ENCODE peak calls at places on chromosomes 6 and 20, in six cellular contexts. One of them, this sample, is unnamed.

GRCh38 chr6:21588812-21589811 is 4.4 kb upstream of the SOX4 start:
- DNase-seq in sigmoid colon: peak; percentile 91
- DNase-seq in heart left ventricle: peak; percentile 87
- DNase-seq in MM.1S: peak; percentile 84
- DNase-seq in epithelial cell of prostate: peak; percentile 69
- DNase-seq in right atrium auricular region: peak; percentile 88
- DNase-seq in this sample: peak; percentile 96

GRCh38 chr20:37725165-37725564 is 31.3 kb downstream of the CTNNBL1 start:
- DNase-seq in sigmoid colon: no peak
- DNase-seq in heart left ventricle: no peak
- DNase-seq in epithelial cell of prostate: no peak
- DNase-seq in MM.1S: no peak
- DNase-seq in right atrium auricular region: no peak
- DNase-seq in this sample: no peak

GRCh38 chr20:63124782-63125580 is 91.0 kb downstream of the YTHDF1 start:
- DNase-seq in sigmoid colon: peak; percentile 47
- DNase-seq in MM.1S: no peak
- DNase-seq in epithelial cell of prostate: no peak
- DNase-seq in right atrium auricular region: no peak
- DNase-seq in heart left ventricle: no peak
- DNase-seq in this sample: no peak

GRCh38 chr6:8219352-8219943 is 117.1 kb upstream of the EEF1E1 start:
- DNase-seq in heart left ventricle: peak; percentile 14
- DNase-seq in sigmoid colon: no peak
- DNase-seq in epithelial cell of prostate: no peak
- DNase-seq in right atrium auricular region: no peak
- DNase-seq in MM.1S: peak; percentile 36
- DNase-seq in this sample: no peak

GRCh38 chr20:53774487-53775203 is 181.0 kb upstream of the ZNF217 start:
- DNase-seq in sigmoid colon: no peak
- DNase-seq in epithelial cell of prostate: no peak
- DNase-seq in right atrium auricular region: no peak
- DNase-seq in MM.1S: no peak
- DNase-seq in heart left ventricle: peak; percentile 28
- DNase-seq in this sample: no peak

GRCh38 chr6:37103169-37104039 is 66.5 kb upstream of the PIM1 start:
- DNase-seq in heart left ventricle: peak; percentile 61
- DNase-seq in right atrium auricular region: peak; percentile 68
- DNase-seq in MM.1S: peak; percentile 88
- DNase-seq in sigmoid colon: peak; percentile 79
- DNase-seq in epithelial cell of prostate: no peak
- DNase-seq in this sample: peak; percentile 92

GRCh38 chr6:32972353-32973143 is 4.2 kb downstream of the BRD2 start:
- DNase-seq in sigmoid colon: peak; percentile 78
- DNase-seq in right atrium auricular region: no peak
- DNase-seq in MM.1S: peak; percentile 42
- DNase-seq in epithelial cell of prostate: no peak
- DNase-seq in heart left ventricle: no peak
- DNase-seq in this sample: peak; percentile 88

GRCh38 chr20:62736407-62737071 is 27.9 kb downstream of the NTSR1 start:
- DNase-seq in MM.1S: no peak
- DNase-seq in sigmoid colon: no peak
- DNase-seq in right atrium auricular region: no peak
- DNase-seq in heart left ventricle: no peak
- DNase-seq in epithelial cell of prostate: no peak
- DNase-seq in this sample: peak; percentile 60

GRCh38 chr20:20443509-20443908 is 75.6 kb downstream of the INSM1 start:
- DNase-seq in epithelial cell of prostate: no peak
- DNase-seq in MM.1S: no peak
- DNase-seq in heart left ventricle: no peak
- DNase-seq in right atrium auricular region: no peak
- DNase-seq in sigmoid colon: no peak
- DNase-seq in this sample: no peak

GRCh38 chr20:45445805-45446562 is 23.6 kb upstream of the WFDC2 start:
- DNase-seq in epithelial cell of prostate: no peak
- DNase-seq in MM.1S: peak; percentile 56
- DNase-seq in right atrium auricular region: no peak
- DNase-seq in heart left ventricle: no peak
- DNase-seq in sigmoid colon: no peak
- DNase-seq in this sample: no peak

GRCh38 chr6:99270030-99270429 is 79.4 kb downstream of the FAXC start:
- DNase-seq in epithelial cell of prostate: no peak
- DNase-seq in MM.1S: no peak
- DNase-seq in right atrium auricular region: no peak
- DNase-seq in heart left ventricle: no peak
- DNase-seq in sigmoid colon: no peak
- DNase-seq in this sample: no peak

GRCh38 chr6:70166088-70166958 is 136.6 kb downstream of the COL9A1 start:
- DNase-seq in MM.1S: peak; percentile 48
- DNase-seq in epithelial cell of prostate: no peak
- DNase-seq in sigmoid colon: no peak
- DNase-seq in heart left ventricle: no peak
- DNase-seq in right atrium auricular region: peak; percentile 61
- DNase-seq in this sample: no peak

GRCh38 chr20:43849496-43850197 is 65.0 kb upstream of the TOX2 start:
- DNase-seq in epithelial cell of prostate: no peak
- DNase-seq in heart left ventricle: no peak
- DNase-seq in sigmoid colon: no peak
- DNase-seq in right atrium auricular region: peak; percentile 16
- DNase-seq in MM.1S: no peak
- DNase-seq in this sample: no peak

GRCh38 chr20:4007383-4008025 is 7.9 kb downstream of the RNF24 start:
- DNase-seq in epithelial cell of prostate: no peak
- DNase-seq in MM.1S: no peak
- DNase-seq in right atrium auricular region: no peak
- DNase-seq in heart left ventricle: no peak
- DNase-seq in sigmoid colon: no peak
- DNase-seq in this sample: peak; percentile 18

GRCh38 chr20:41538810-41539596 is 79.2 kb downstream of the CHD6 start:
- DNase-seq in sigmoid colon: no peak
- DNase-seq in heart left ventricle: no peak
- DNase-seq in MM.1S: no peak
- DNase-seq in right atrium auricular region: no peak
- DNase-seq in epithelial cell of prostate: no peak
- DNase-seq in this sample: no peak

GRCh38 chr20:4918473-4918872 is 82.8 kb downstream of the SLC23A2 start:
- DNase-seq in MM.1S: peak; percentile 84
- DNase-seq in sigmoid colon: no peak
- DNase-seq in epithelial cell of prostate: no peak
- DNase-seq in heart left ventricle: no peak
- DNase-seq in right atrium auricular region: no peak
- DNase-seq in this sample: no peak

GRCh38 chr6:145214570-145214969 is 520.8 kb downstream of the EPM2A start:
- DNase-seq in epithelial cell of prostate: no peak
- DNase-seq in MM.1S: peak; percentile 45
- DNase-seq in heart left ventricle: no peak
- DNase-seq in sigmoid colon: no peak
- DNase-seq in right atrium auricular region: no peak
- DNase-seq in this sample: no peak

GRCh38 chr6:136365781-136366354 is 76.2 kb upstream of the BCLAF1 start:
- DNase-seq in epithelial cell of prostate: no peak
- DNase-seq in MM.1S: no peak
- DNase-seq in sigmoid colon: peak; percentile 77
- DNase-seq in right atrium auricular region: peak; percentile 61
- DNase-seq in heart left ventricle: peak; percentile 53
- DNase-seq in this sample: no peak

GRCh38 chr6:18883851-18884250 is 496.7 kb downstream of the RNF144B start:
- DNase-seq in sigmoid colon: no peak
- DNase-seq in epithelial cell of prostate: no peak
- DNase-seq in MM.1S: no peak
- DNase-seq in right atrium auricular region: no peak
- DNase-seq in heart left ventricle: no peak
- DNase-seq in this sample: no peak

GRCh38 chr6:149179431-149179830 is 138.1 kb upstream of the TAB2 start:
- DNase-seq in right atrium auricular region: no peak
- DNase-seq in MM.1S: no peak
- DNase-seq in epithelial cell of prostate: no peak
- DNase-seq in heart left ventricle: no peak
- DNase-seq in sigmoid colon: no peak
- DNase-seq in this sample: no peak

GRCh38 chr6:39137235-39137634 is 22.2 kb upstream of the SAYSD1 start:
- DNase-seq in right atrium auricular region: no peak
- DNase-seq in heart left ventricle: peak; percentile 18
- DNase-seq in MM.1S: peak; percentile 60
- DNase-seq in sigmoid colon: no peak
- DNase-seq in epithelial cell of prostate: no peak
- DNase-seq in this sample: no peak

GRCh38 chr20:50837532-50838321 is 42.9 kb downstream of the BCAS4 start:
- DNase-seq in epithelial cell of prostate: peak; percentile 86
- DNase-seq in right atrium auricular region: peak; percentile 58
- DNase-seq in sigmoid colon: peak; percentile 78
- DNase-seq in heart left ventricle: no peak
- DNase-seq in MM.1S: no peak
- DNase-seq in this sample: no peak

DNA sequence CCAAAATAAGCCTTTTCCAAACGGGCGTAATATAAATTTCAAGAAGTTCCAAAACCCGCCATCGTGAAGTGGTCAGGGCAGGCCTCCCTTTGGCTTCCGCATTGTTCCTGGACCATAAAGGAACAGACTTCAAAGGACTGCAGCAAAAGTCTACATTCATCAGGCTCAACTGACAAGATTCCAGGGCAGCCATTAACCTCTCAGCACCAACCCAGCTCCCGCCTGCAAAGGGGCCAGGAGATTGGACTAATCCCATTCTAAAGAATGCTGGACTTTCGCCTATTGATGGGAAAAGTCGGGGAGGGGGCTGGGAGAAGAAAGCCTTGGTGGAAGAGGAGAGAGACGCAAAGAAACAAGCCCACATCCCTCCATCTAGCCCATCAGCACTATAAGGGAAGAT is 18.1 kb downstream of the JAG1 start:
- DNase-seq in right atrium auricular region: no peak
- DNase-seq in epithelial cell of prostate: no peak
- DNase-seq in heart left ventricle: no peak
- DNase-seq in sigmoid colon: peak; percentile 48
- DNase-seq in MM.1S: no peak
- DNase-seq in this sample: no peak
- H3K27ac ChIP-seq in right atrium auricular region: peak overlapping the region; percentile 57
- H3K27ac ChIP-seq in epithelial cell of prostate: peak overlapping the region; percentile 99
- H3K27ac ChIP-seq in heart left ventricle: peak overlapping the region; percentile 64
- H3K27ac ChIP-seq in sigmoid colon: peak overlapping the region; percentile 83
- H3K27ac ChIP-seq in MM.1S: no peak overlapping the region
- H3K27ac ChIP-seq in this sample: peak overlapping the region; percentile 26

GRCh38 chr20:18032977-18033892 is 24.5 kb downstream of the OVOL2 start:
- DNase-seq in MM.1S: no peak
- DNase-seq in right atrium auricular region: no peak
- DNase-seq in heart left ventricle: no peak
- DNase-seq in sigmoid colon: no peak
- DNase-seq in epithelial cell of prostate: no peak
- DNase-seq in this sample: peak; percentile 65

GRCh38 chr20:18031888-18032509 is 25.7 kb downstream of the OVOL2 start:
- DNase-seq in MM.1S: no peak
- DNase-seq in right atrium auricular region: no peak
- DNase-seq in heart left ventricle: no peak
- DNase-seq in sigmoid colon: no peak
- DNase-seq in epithelial cell of prostate: no peak
- DNase-seq in this sample: no peak

GRCh38 chr20:18030020-18030419 is 27.7 kb downstream of the OVOL2 start:
- DNase-seq in heart left ventricle: no peak
- DNase-seq in right atrium auricular region: no peak
- DNase-seq in sigmoid colon: no peak
- DNase-seq in epithelial cell of prostate: no peak
- DNase-seq in MM.1S: no peak
- DNase-seq in this sample: no peak

GRCh38 chr20:18031050-18031449 is 26.7 kb downstream of the OVOL2 start:
- DNase-seq in sigmoid colon: no peak
- DNase-seq in right atrium auricular region: no peak
- DNase-seq in MM.1S: no peak
- DNase-seq in epithelial cell of prostate: no peak
- DNase-seq in heart left ventricle: no peak
- DNase-seq in this sample: peak; percentile 45

DNA sequence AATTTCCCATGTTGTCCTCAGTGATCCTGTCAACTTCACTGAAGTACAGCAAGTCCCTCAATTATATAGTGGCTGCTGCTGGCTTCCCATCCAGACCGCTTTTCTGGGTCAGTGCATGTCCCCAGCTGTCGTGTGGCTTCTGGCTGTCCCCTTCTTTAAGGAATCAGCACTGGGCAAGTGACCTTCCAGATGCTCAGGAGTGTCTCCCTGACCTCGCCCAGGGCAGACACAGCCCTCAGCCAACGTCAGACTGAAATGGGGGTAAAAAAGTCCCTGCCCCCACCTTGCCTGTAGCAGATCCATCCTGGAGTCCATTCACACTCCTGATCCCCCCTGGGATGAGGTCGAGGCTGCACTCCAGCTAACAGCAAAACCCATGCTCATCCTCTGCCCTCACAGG is 23.7 kb downstream of the OVOL2 start:
- DNase-seq in MM.1S: no peak
- DNase-seq in sigmoid colon: no peak
- DNase-seq in right atrium auricular region: no peak
- DNase-seq in heart left ventricle: no peak
- DNase-seq in epithelial cell of prostate: no peak
- DNase-seq in this sample: no peak
- H3K27ac ChIP-seq in MM.1S: no peak overlapping the region
- H3K27ac ChIP-seq in sigmoid colon: no peak overlapping the region
- H3K27ac ChIP-seq in right atrium auricular region: no peak overlapping the region
- H3K27ac ChIP-seq in heart left ventricle: no peak overlapping the region
- H3K27ac ChIP-seq in epithelial cell of prostate: no peak overlapping the region
- H3K27ac ChIP-seq in this sample: no peak overlapping the region

GRCh38 chr20:49566401-49566800 is 1.5 kb downstream of the PTGIS start:
- DNase-seq in MM.1S: no peak
- DNase-seq in right atrium auricular region: peak; percentile 7
- DNase-seq in sigmoid colon: no peak
- DNase-seq in epithelial cell of prostate: no peak
- DNase-seq in heart left ventricle: no peak
- DNase-seq in this sample: no peak
- H3K27ac ChIP-seq in MM.1S: no peak overlapping the region
- H3K27ac ChIP-seq in right atrium auricular region: peak overlapping the region; percentile 88
- H3K27ac ChIP-seq in sigmoid colon: peak overlapping the region; percentile 75
- H3K27ac ChIP-seq in epithelial cell of prostate: no peak overlapping the region
- H3K27ac ChIP-seq in heart left ventricle: peak overlapping the region; percentile 81
- H3K27ac ChIP-seq in this sample: no peak overlapping the region

DNA sequence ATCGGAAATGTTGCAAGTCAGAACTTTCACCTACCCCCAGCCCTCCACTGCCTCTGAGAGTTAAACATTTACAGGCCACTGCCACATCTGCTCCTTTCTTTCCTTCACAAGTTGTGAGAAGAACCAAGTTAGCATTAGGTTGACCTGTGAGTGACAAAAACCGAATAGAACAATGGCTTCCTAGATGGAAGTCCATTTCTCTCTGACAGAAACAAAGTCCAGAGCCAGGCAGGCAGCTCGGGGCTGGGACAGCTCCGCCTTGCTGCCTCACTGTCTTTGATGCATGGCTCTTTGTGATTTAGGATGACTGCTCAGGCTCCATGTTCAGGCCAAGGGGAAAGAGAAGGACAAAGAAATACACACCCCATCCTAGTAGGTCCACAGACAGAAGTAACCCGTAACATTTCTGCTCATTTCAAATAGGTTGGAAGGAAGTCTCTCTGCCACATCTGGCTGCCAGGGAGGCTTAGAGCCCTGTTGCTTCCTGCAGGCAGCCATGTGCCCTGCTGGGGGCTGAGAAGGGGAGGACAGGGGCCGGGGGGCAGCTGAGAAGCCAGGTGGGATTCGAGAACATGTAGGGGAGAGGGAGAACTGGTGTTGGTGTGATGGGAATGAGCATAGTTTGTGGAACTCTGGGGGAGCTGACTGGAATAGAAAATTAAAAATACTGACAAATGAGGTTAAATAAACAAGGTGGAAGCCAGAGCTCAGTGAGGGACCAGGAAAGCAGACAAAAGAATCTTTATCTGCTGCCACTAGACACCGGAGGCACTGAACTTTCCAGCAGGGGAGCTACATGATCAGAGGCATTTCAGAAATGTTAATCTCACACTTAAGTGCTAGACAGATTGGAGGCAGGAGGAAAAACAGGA is 19.5 kb upstream of the IER3 start:
- DNase-seq in sigmoid colon: no peak
- DNase-seq in heart left ventricle: no peak
- DNase-seq in epithelial cell of prostate: no peak
- DNase-seq in MM.1S: no peak
- DNase-seq in right atrium auricular region: no peak
- DNase-seq in this sample: no peak
- H3K27ac ChIP-seq in sigmoid colon: peak overlapping the region; percentile 43
- H3K27ac ChIP-seq in heart left ventricle: peak overlapping the region; percentile 59
- H3K27ac ChIP-seq in epithelial cell of prostate: peak overlapping the region; percentile 100
- H3K27ac ChIP-seq in MM.1S: no peak overlapping the region
- H3K27ac ChIP-seq in right atrium auricular region: peak overlapping the region; percentile 88
- H3K27ac ChIP-seq in this sample: peak overlapping the region; percentile 86

This sample was measured in kidney.